ENCODE peak calls at places on chromosome X, in six cellular contexts. H, E, M, A, I and O are unnamed samples.

GRCh38 chrX:38805294-38806053 is 4.2 kb downstream of the MID1IP1 start:
- DNase-seq in H (peak), E (peak), M (peak), A (peak), I (peak), O (peak)

GRCh38 chrX:145405012-145405411 is 157.7 kb downstream of the SPANXN1 start:
- DNase-seq in H (peak), E (no peak), M (peak), A (peak), I (peak), O (no peak)

GRCh38 chrX:100358766-100359165 is 51.3 kb downstream of the PCDH19 start:
- DNase-seq in H (no peak), E (no peak), M (no peak), A (no peak), I (no peak), O (no peak)

GRCh38 chrX:124239911-124240310 is 92.5 kb upstream of the TEX13D start:
- DNase-seq in H (no peak), E (no peak), M (no peak), A (no peak), I (no peak), O (no peak)

GRCh38 chrX:12153741-12154140 is 15.5 kb downstream of the FRMPD4 start:
- DNase-seq in H (no peak), E (no peak), M (no peak), A (no peak), I (no peak), O (no peak)

GRCh38 chrX:39157796-39158195 is 356.5 kb downstream of the MID1IP1 start:
- DNase-seq in H (no peak), E (no peak), M (no peak), A (no peak), I (peak), O (no peak)

GRCh38 chrX:71534773-71535544 is 2.1 kb downstream of the OGT start:
- DNase-seq in H (no peak), E (no peak), M (peak), A (no peak), I (no peak), O (no peak)

GRCh38 chrX:19772306-19772705 is 115.1 kb downstream of the SH3KBP1 start:
- DNase-seq in H (no peak), E (no peak), M (peak), A (no peak), I (peak), O (peak)

GRCh38 chrX:115459883-115460564 is 101.0 kb upstream of the PLS3 start:
- DNase-seq in H (no peak), E (no peak), M (peak), A (no peak), I (no peak), O (no peak)

GRCh38 chrX:48487362-48487785 is 11.4 kb downstream of the FTSJ1 start:
- DNase-seq in H (no peak), E (no peak), M (peak), A (no peak), I (peak), O (no peak)

GRCh38 chrX:76253432-76253831 is 80.6 kb downstream of the PBDC1 start:
- DNase-seq in H (peak), E (no peak), M (peak), A (peak), I (peak), O (peak)

GRCh38 chrX:70088281-70088680 is 26.0 kb downstream of the OTUD6A start:
- DNase-seq in H (no peak), E (no peak), M (no peak), A (no peak), I (no peak), O (no peak)

GRCh38 chrX:150236304-150236703 is 126.8 kb upstream of the MAMLD1 start:
- DNase-seq in H (no peak), E (no peak), M (peak), A (no peak), I (no peak), O (no peak)

GRCh38 chrX:95764972-95765451 is 919.6 kb upstream of the DIAPH2 start:
- DNase-seq in H (no peak), E (no peak), M (no peak), A (no peak), I (peak), O (no peak)

GRCh38 chrX:56795309-56795868 is 66.3 kb downstream of the NBDY start:
- DNase-seq in H (no peak), E (no peak), M (no peak), A (no peak), I (no peak), O (no peak)

GRCh38 chrX:56600141-56600540 is 36.7 kb downstream of the UBQLN2 start:
- DNase-seq in H (no peak), E (no peak), M (no peak), A (no peak), I (no peak), O (no peak)

GRCh38 chrX:151753313-151754041 is 18.9 kb downstream of the CNGA2 start:
- DNase-seq in H (peak), E (peak), M (peak), A (peak), I (peak), O (peak)

GRCh38 chrX:149370097-149370496 is 135.0 kb downstream of the IDS start:
- DNase-seq in H (no peak), E (no peak), M (peak), A (no peak), I (no peak), O (no peak)

GRCh38 chrX:49155243-49155899 is 7.2 kb upstream of the MAGIX start:
- DNase-seq in H (no peak), E (no peak), M (peak), A (peak), I (no peak), O (no peak)

GRCh38 chrX:86002076-86002896 is 45.1 kb downstream of the CHM start:
- DNase-seq in H (peak), E (no peak), M (peak), A (no peak), I (peak), O (peak)

GRCh38 chrX:107450823-107451509 is 1.5 kb downstream of the FRMPD3 start:
- DNase-seq in H (peak), E (no peak), M (peak), A (peak), I (no peak), O (no peak)

GRCh38 chrX:20309796-20310195 is 43.1 kb upstream of the RPS6KA3 start:
- DNase-seq in H (no peak), E (no peak), M (peak), A (no peak), I (peak), O (no peak)

GRCh38 chrX:110316351-110317078 is 1.4 kb downstream of the AMMECR1 start:
- DNase-seq in H (no peak), E (no peak), M (peak), A (no peak), I (no peak), O (no peak)

GRCh38 chrX:119187298-119187697 is 48.8 kb upstream of the PGRMC1 start:
- DNase-seq in H (no peak), E (no peak), M (no peak), A (no peak), I (peak), O (no peak)

GRCh38 chrX:53188763-53189162 is 36.2 kb downstream of the KDM5C start:
- DNase-seq in H (no peak), E (no peak), M (no peak), A (no peak), I (no peak), O (no peak)